ENCODE peak calls at places on chromosomes 6 and 20, in four cellular contexts. One of them, this sample, is unnamed.

GRCh38 chr6:35299674-35300073 is 2.1 kb downstream of the DEF6 start:
- DNase-seq in GM12878: no peak
- DNase-seq in A549: no peak
- DNase-seq in K562: no peak
- DNase-seq in this sample: no peak

GRCh38 chr6:155959898-155960297 is 504.3 kb upstream of the NOX3 start:
- DNase-seq in GM12878: no peak
- DNase-seq in A549: no peak
- DNase-seq in K562: no peak
- DNase-seq in this sample: no peak

GRCh38 chr20:18694071-18694470 is 106.2 kb downstream of the DTD1 start:
- DNase-seq in GM12878: no peak
- DNase-seq in A549: no peak
- DNase-seq in K562: no peak
- DNase-seq in this sample: no peak

GRCh38 chr20:32213870-32214269 is 6.2 kb downstream of the POFUT1 start:
- DNase-seq in GM12878: no peak
- DNase-seq in A549: no peak
- DNase-seq in K562: no peak
- DNase-seq in this sample: no peak

GRCh38 chr20:3315110-3315509 is 76.1 kb upstream of the SLC4A11 start:
- DNase-seq in GM12878: no peak
- DNase-seq in A549: no peak
- DNase-seq in K562: no peak
- DNase-seq in this sample: no peak

GRCh38 chr6:160368670-160369069 is 20.5 kb downstream of the SLC22A3 start:
- DNase-seq in GM12878: no peak
- DNase-seq in A549: no peak
- DNase-seq in K562: no peak
- DNase-seq in this sample: no peak

GRCh38 chr20:14069796-14070195 is 74.5 kb downstream of the MACROD2 start:
- DNase-seq in GM12878: no peak
- DNase-seq in A549: no peak
- DNase-seq in K562: no peak
- DNase-seq in this sample: no peak

GRCh38 chr6:35562060-35562459 is 49.4 kb upstream of the TULP1 start:
- DNase-seq in GM12878: no peak
- DNase-seq in A549: no peak
- DNase-seq in K562: no peak
- DNase-seq in this sample: no peak

GRCh38 chr6:131937703-131938631 is 13.2 kb downstream of the CCN2 start:
- DNase-seq in GM12878: no peak
- DNase-seq in A549: peak
- DNase-seq in K562: no peak
- DNase-seq in this sample: no peak

GRCh38 chr20:45918182-45918737 is 6.3 kb upstream of the PLTP start:
- DNase-seq in GM12878: no peak
- DNase-seq in A549: no peak
- DNase-seq in K562: no peak
- DNase-seq in this sample: no peak

GRCh38 chr20:38091447-38092216 is 58.1 kb downstream of the RPRD1B start:
- DNase-seq in GM12878: peak
- DNase-seq in A549: no peak
- DNase-seq in K562: peak
- DNase-seq in this sample: no peak

GRCh38 chr6:142828030-142828429 is 116.9 kb downstream of the HIVEP2 start:
- DNase-seq in GM12878: no peak
- DNase-seq in A549: no peak
- DNase-seq in K562: no peak
- DNase-seq in this sample: no peak

GRCh38 chr20:1654994-1655393 is 2.6 kb downstream of the SIRPG start:
- DNase-seq in GM12878: no peak
- DNase-seq in A549: no peak
- DNase-seq in K562: no peak
- DNase-seq in this sample: no peak

GRCh38 chr6:41132254-41132653 is 21.9 kb downstream of the TREML1 start:
- DNase-seq in GM12878: no peak
- DNase-seq in A549: no peak
- DNase-seq in K562: no peak
- DNase-seq in this sample: no peak

GRCh38 chr6:46210294-46210693 is 39.5 kb upstream of the ENPP5 start:
- DNase-seq in GM12878: no peak
- DNase-seq in A549: no peak
- DNase-seq in K562: no peak
- DNase-seq in this sample: no peak

GRCh38 chr20:45358282-45359068 is 4.5 kb upstream of the SYS1 start:
- DNase-seq in GM12878: no peak
- DNase-seq in A549: no peak
- DNase-seq in K562: no peak
- DNase-seq in this sample: no peak

GRCh38 chr6:135867332-135867731 is 15.8 kb downstream of the PDE7B start:
- DNase-seq in GM12878: no peak
- DNase-seq in A549: no peak
- DNase-seq in K562: no peak
- DNase-seq in this sample: no peak

GRCh38 chr20:62766071-62766450 is 30.2 kb upstream of the MRGBP start:
- DNase-seq in GM12878: no peak
- DNase-seq in A549: no peak
- DNase-seq in K562: no peak
- DNase-seq in this sample: no peak

GRCh38 chr6:123009101-123009500 is 13.1 kb downstream of the CLVS2 start:
- DNase-seq in GM12878: no peak
- DNase-seq in A549: no peak
- DNase-seq in K562: no peak
- DNase-seq in this sample: no peak

GRCh38 chr20:19497064-19497463 is 261.0 kb upstream of the RIN2 start:
- DNase-seq in GM12878: no peak
- DNase-seq in A549: no peak
- DNase-seq in K562: no peak
- DNase-seq in this sample: no peak

GRCh38 chr20:63978319-63979220 is 872 bp downstream of the SAMD10 start:
- DNase-seq in GM12878: no peak
- DNase-seq in A549: no peak
- DNase-seq in K562: peak
- DNase-seq in this sample: peak

GRCh38 chr6:43213431-43213830 is 15.8 kb downstream of the DNPH1 start:
- DNase-seq in GM12878: no peak
- DNase-seq in A549: no peak
- DNase-seq in K562: no peak
- DNase-seq in this sample: no peak
- TF ChIP-seq CHD2 in GM12878: no peak
- TF ChIP-seq CHD2 in A549: no peak
- TF ChIP-seq CHD2 in K562: no peak
- TF ChIP-seq CHD2 in this sample: no peak

GRCh38 chr6:85614780-85615179 is 21.1 kb upstream of the SNX14 start:
- DNase-seq in GM12878: no peak
- DNase-seq in A549: no peak
- DNase-seq in K562: no peak
- DNase-seq in this sample: no peak

GRCh38 chr6:85620308-85620707 is 22.4 kb downstream of the SYNCRIP start:
- DNase-seq in GM12878: no peak
- DNase-seq in A549: no peak
- DNase-seq in K562: no peak
- DNase-seq in this sample: no peak
- TF ChIP-seq CHD2 in GM12878: no peak
- TF ChIP-seq CHD2 in A549: no peak
- TF ChIP-seq CHD2 in K562: no peak
- TF ChIP-seq CHD2 in this sample: no peak

GRCh38 chr6:105276374-105276773 is 96.6 kb upstream of the POPDC3 start:
- DNase-seq in GM12878: no peak
- DNase-seq in A549: no peak
- DNase-seq in K562: no peak
- DNase-seq in this sample: no peak

GRCh38 chr6:105272783-105273182 is 93.0 kb upstream of the POPDC3 start:
- DNase-seq in GM12878: no peak
- DNase-seq in A549: peak
- DNase-seq in K562: no peak
- DNase-seq in this sample: no peak

GRCh38 chr6:105275542-105275941 is 95.7 kb upstream of the POPDC3 start:
- DNase-seq in GM12878: no peak
- DNase-seq in A549: no peak
- DNase-seq in K562: no peak
- DNase-seq in this sample: no peak

GRCh38 chr6:105273589-105273988 is 93.8 kb upstream of the POPDC3 start:
- DNase-seq in GM12878: no peak
- DNase-seq in A549: no peak
- DNase-seq in K562: no peak
- DNase-seq in this sample: no peak

GRCh38 chr6:105274678-105275077 is 94.9 kb upstream of the POPDC3 start:
- DNase-seq in GM12878: no peak
- DNase-seq in A549: no peak
- DNase-seq in K562: no peak
- DNase-seq in this sample: no peak
- TF ChIP-seq CHD2 in GM12878: no peak
- TF ChIP-seq CHD2 in A549: no peak
- TF ChIP-seq CHD2 in K562: no peak
- TF ChIP-seq CHD2 in this sample: no peak

GRCh38 chr6:25499851-25500250 is 152.2 kb upstream of the SCGN start:
- DNase-seq in GM12878: no peak
- DNase-seq in A549: no peak
- DNase-seq in K562: no peak
- DNase-seq in this sample: no peak
- TF ChIP-seq CHD2 in GM12878: no peak
- TF ChIP-seq CHD2 in A549: no peak
- TF ChIP-seq CHD2 in K562: no peak
- TF ChIP-seq CHD2 in this sample: no peak

DNA sequence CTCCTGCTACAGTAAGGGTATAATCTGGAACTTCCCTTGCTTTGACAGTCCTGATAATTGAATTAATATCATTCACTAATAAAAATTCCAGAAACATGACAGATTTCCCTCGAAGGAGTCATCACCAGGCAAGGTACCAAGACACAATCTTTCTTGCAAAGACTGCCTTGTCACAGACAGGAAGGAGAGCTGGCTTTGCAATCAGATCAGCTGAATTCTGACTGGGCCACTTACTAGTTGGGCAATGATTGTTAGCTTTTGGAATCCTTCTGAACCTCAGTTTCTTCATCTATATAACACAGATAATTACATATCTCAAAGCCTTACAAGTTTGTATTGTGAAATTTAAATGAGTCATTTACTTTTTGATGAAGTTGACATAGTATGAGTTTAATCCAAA is 344.2 kb downstream of the RFPL4B start:
- DNase-seq in GM12878: no peak
- DNase-seq in A549: peak
- DNase-seq in K562: no peak
- DNase-seq in this sample: peak
- TF ChIP-seq CHD2 in GM12878: no peak
- TF ChIP-seq CHD2 in A549: no peak
- TF ChIP-seq CHD2 in K562: no peak
- TF ChIP-seq CHD2 in this sample: no peak

DNA sequence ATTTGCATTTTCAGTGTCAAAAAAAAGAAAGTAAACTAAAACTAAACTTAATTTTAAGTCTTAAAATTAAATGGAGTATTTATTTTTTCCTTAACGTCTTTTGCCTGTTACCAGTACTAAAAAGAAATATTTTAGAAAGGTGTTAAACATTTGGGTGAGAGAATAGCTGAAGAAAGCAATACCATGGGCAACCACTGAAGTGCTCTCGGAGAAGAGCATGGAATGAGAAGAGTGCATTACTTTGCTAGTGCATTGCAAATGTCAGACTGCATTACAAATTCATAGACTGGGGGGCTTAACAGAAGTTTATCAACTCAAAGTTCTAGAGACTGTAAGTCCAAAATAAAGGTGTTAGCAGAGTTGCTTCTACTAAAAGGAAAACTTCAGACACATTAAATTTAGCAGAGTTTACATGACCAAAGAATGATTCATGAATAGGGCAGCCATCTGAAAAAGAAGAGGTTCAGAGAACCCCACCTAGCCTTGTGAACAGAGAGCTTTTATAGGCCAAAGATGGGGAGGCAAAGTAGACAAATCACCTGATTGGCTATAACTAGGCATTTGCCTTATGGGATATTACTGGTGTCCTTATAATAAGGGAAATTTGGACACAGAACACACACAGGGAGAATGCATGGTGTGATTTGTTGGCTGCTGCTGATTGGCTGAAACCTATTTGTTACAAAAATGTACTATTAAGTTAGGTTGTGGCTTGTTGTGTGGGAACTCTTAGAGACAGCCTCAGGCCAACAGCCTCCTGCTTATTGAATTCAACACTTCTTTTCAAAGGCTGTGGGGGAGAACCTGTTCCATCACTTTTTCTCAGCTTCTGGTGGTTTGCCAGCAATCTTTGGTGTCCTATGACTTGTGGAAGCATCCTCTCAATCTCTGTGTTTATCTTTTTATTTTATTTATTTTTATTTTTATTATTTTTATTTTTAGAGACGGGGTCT is 106.7 kb upstream of the RREB1 start:
- DNase-seq in GM12878: no peak
- DNase-seq in A549: no peak
- DNase-seq in K562: no peak
- DNase-seq in this sample: no peak
- TF ChIP-seq CHD2 in GM12878: no peak
- TF ChIP-seq CHD2 in A549: no peak
- TF ChIP-seq CHD2 in K562: no peak
- TF ChIP-seq CHD2 in this sample: no peak

This sample was measured in SK-N-SH.